ENCODE peak calls at places on chromosomes 12 and 14, in ten cellular contexts. O, Z, X, Y, W, R, P, L, J and G are unnamed samples.

GRCh38 chr14:26621807-26622560 is 24.2 kb upstream of the NOVA1 start:
- DNase-seq in W (no peak), Y (no peak), P (no peak), O (no peak), R (no peak), J (no peak), X (no peak), L (no peak), Z (no peak), G (no peak)

GRCh38 chr14:22848391-22849164 is 12.2 kb downstream of the MMP14 start:
- DNase-seq in R (peak), J (no peak), W (no peak), Z (no peak), O (no peak), P (peak), X (no peak), Y (no peak), L (peak), G (no peak)

GRCh38 chr12:120175537-120175936 is 19.0 kb downstream of the GCN1 start:
- DNase-seq in X (no peak), J (no peak), R (no peak), P (no peak), Y (no peak), Z (no peak), O (no peak), L (no peak), W (no peak), G (no peak)

GRCh38 chr12:116996648-116997047 is 85.9 kb downstream of the FBXW8 start:
- DNase-seq in Y (no peak), O (peak), J (no peak), W (no peak), Z (no peak), X (no peak), P (no peak), R (no peak), L (no peak), G (no peak)

GRCh38 chr14:87813211-87813610 is 179.8 kb downstream of the GALC start:
- DNase-seq in Y (no peak), L (no peak), R (no peak), W (no peak), O (no peak), J (no peak), X (no peak), Z (no peak), P (no peak), G (no peak)

GRCh38 chr12:46657416-46658411 is 168.1 kb downstream of the SLC38A4 start:
- DNase-seq in Z (no peak), Y (no peak), R (no peak), W (no peak), X (no peak), O (no peak), P (no peak), L (no peak), J (no peak), G (no peak)

GRCh38 chr12:40819427-40820108 is 127.3 kb downstream of the CNTN1 start:
- DNase-seq in O (no peak), J (no peak), P (no peak), Z (no peak), L (no peak), R (no peak), X (no peak), W (no peak), Y (no peak), G (no peak)

GRCh38 chr12:90945070-90945649 is 9.8 kb downstream of the CCER1 start:
- DNase-seq in J (no peak), Z (peak), O (no peak), R (no peak), L (no peak), Y (no peak), P (no peak), W (no peak), X (peak), G (no peak)

GRCh38 chr12:117178745-117179144 is 11.5 kb downstream of the FBXO21 start:
- DNase-seq in Z (no peak), X (no peak), R (no peak), J (no peak), L (no peak), O (no peak), W (no peak), P (no peak), Y (no peak), G (no peak)

GRCh38 chr12:27034607-27035293 is 12.4 kb downstream of the MED21 start:
- DNase-seq in J (no peak), X (no peak), O (no peak), Y (no peak), W (no peak), L (no peak), P (no peak), R (no peak), Z (no peak), G (no peak)

GRCh38 chr14:71309756-71310155 is 402.5 kb downstream of the PCNX1 start:
- DNase-seq in X (no peak), R (no peak), J (no peak), L (no peak), Z (no peak), P (no peak), O (no peak), W (no peak), Y (no peak), G (no peak)

GRCh38 chr12:50786498-50787231 is 22.8 kb downstream of the ATF1 start:
- DNase-seq in L (no peak), O (no peak), X (no peak), J (no peak), R (no peak), Z (no peak), P (no peak), Y (no peak), W (no peak), G (no peak)

GRCh38 chr14:106622200-106622745 is 1095.9 kb downstream of the TMEM121 start:
- DNase-seq in Y (peak), Z (no peak), P (no peak), X (no peak), O (peak), R (no peak), W (peak), J (no peak), L (peak), G (peak)

GRCh38 chr12:46371718-46372130 is 849 bp downstream of the SLC38A2 start:
- DNase-seq in J (peak), L (peak), Z (peak), O (peak), W (peak), Y (peak), X (no peak), P (peak), R (no peak), G (peak)

GRCh38 chr12:62976110-62976640 is 41.2 kb upstream of the PPM1H start:
- DNase-seq in W (no peak), L (no peak), Z (no peak), R (no peak), P (no peak), O (no peak), J (no peak), Y (no peak), X (no peak), G (no peak)

GRCh38 chr12:67650127-67650495 is 1.6 kb downstream of the DYRK2 start:
- DNase-seq in W (no peak), Z (no peak), O (no peak), R (no peak), P (no peak), J (no peak), L (no peak), Y (no peak), X (no peak), G (peak)

GRCh38 chr14:39974036-39974435 is 541.8 kb upstream of the FBXO33 start:
- DNase-seq in W (no peak), J (no peak), Z (no peak), P (no peak), L (no peak), R (no peak), O (no peak), Y (no peak), X (no peak), G (no peak)

GRCh38 chr12:90085491-90086274 is 377.0 kb upstream of the ATP2B1 start:
- DNase-seq in J (no peak), W (no peak), R (no peak), X (no peak), Y (no peak), O (no peak), Z (no peak), P (no peak), L (no peak), G (no peak)